ENCODE peak calls at places on chromosome 20, in seven cellular contexts. T, S, X, A, R, Q and E are unnamed samples.

GRCh38 chr20:9508696-9509178 is 5.7 kb upstream of the LAMP5 start:
- DNase-seq in A (no peak), X (no peak), R (no peak), Q (no peak), T (no peak), S (no peak), E (peak)

GRCh38 chr20:48787861-48788375 is 39.9 kb downstream of the PREX1 start:
- DNase-seq in T (peak), A (no peak), S (no peak), R (no peak), Q (no peak), X (no peak), E (no peak)

GRCh38 chr20:16292227-16292626 is 281.0 kb downstream of the KIF16B start:
- DNase-seq in R (no peak), Q (no peak), X (no peak), S (no peak), T (peak), A (no peak), E (no peak)

GRCh38 chr20:50339196-50339901 is 148.7 kb downstream of the CEBPB start:
- DNase-seq in S (no peak), A (no peak), T (peak), Q (no peak), R (no peak), X (no peak), E (no peak)

GRCh38 chr20:57594092-57594911 is 25.9 kb downstream of the ZBP1 start:
- DNase-seq in R (peak), T (no peak), S (peak), X (peak), A (peak), Q (peak), E (peak)

GRCh38 chr20:53162251-53162835 is 190.2 kb downstream of the TSHZ2 start:
- DNase-seq in S (peak), A (no peak), X (no peak), T (no peak), R (no peak), Q (no peak), E (no peak)

GRCh38 chr20:48822879-48823385 is 4.9 kb downstream of the PREX1 start:
- DNase-seq in T (no peak), Q (no peak), X (no peak), A (peak), S (no peak), R (no peak), E (no peak)

GRCh38 chr20:5369622-5370021 is 52.9 kb upstream of the PROKR2 start:
- DNase-seq in R (no peak), S (no peak), X (no peak), T (no peak), A (no peak), Q (no peak), E (no peak)

GRCh38 chr20:23052904-23053303 is 3.4 kb upstream of the THBD start:
- DNase-seq in Q (no peak), T (no peak), S (no peak), R (no peak), A (no peak), X (no peak), E (no peak)

GRCh38 chr20:14142171-14142570 is 146.9 kb downstream of the MACROD2 start:
- DNase-seq in R (no peak), S (peak), X (peak), A (no peak), Q (no peak), T (no peak), E (peak)

GRCh38 chr20:1637755-1638154 is 17.9 kb upstream of the SIRPB1 start:
- DNase-seq in T (no peak), X (no peak), A (no peak), S (no peak), Q (no peak), R (no peak), E (no peak)

GRCh38 chr20:29876911-29877285 is 1380.6 kb upstream of the DEFB115 start:
- DNase-seq in S (peak), R (no peak), X (no peak), A (no peak), T (no peak), Q (no peak), E (peak)

GRCh38 chr20:57717797-57718196 is 8.0 kb upstream of the PMEPA1 start:
- DNase-seq in R (no peak), S (no peak), X (no peak), T (no peak), A (no peak), Q (no peak), E (no peak)

GRCh38 chr20:25991756-25992130 is 295.1 kb upstream of the ZNF337 start:
- DNase-seq in X (no peak), R (no peak), A (no peak), S (no peak), T (no peak), Q (no peak), E (no peak)

GRCh38 chr20:51541189-51542032 is 1.1 kb downstream of the NFATC2 start:
- DNase-seq in A (peak), Q (peak), X (no peak), T (no peak), R (peak), S (peak), E (no peak)

GRCh38 chr20:49380245-49380875 is 102.1 kb downstream of the KCNB1 start:
- DNase-seq in A (no peak), R (no peak), T (no peak), S (peak), X (no peak), Q (no peak), E (no peak)

GRCh38 chr20:1734269-1734858 is 76.8 kb upstream of the SIRPG start:
- DNase-seq in T (no peak), R (peak), A (peak), Q (no peak), S (no peak), X (no peak), E (no peak)

GRCh38 chr20:59772931-59773913 is 160.2 kb downstream of the SYCP2 start:
- DNase-seq in A (no peak), R (no peak), T (no peak), S (peak), X (no peak), Q (no peak), E (no peak)

GRCh38 chr20:53202781-53203180 is 230.6 kb downstream of the TSHZ2 start:
- DNase-seq in Q (no peak), X (no peak), S (no peak), T (no peak), R (no peak), A (no peak), E (no peak)

GRCh38 chr20:52209154-52209571 is 17.6 kb upstream of the ZFP64 start:
- DNase-seq in A (no peak), R (no peak), X (no peak), T (no peak), S (peak), Q (no peak), E (no peak)

GRCh38 chr20:1391640-1392442 is 1.0 kb downstream of the FKBP1A start:
- DNase-seq in T (peak), A (no peak), Q (peak), X (no peak), S (peak), R (no peak), E (no peak)

GRCh38 chr20:41406896-41407444 is 40.4 kb upstream of the EMILIN3 start:
- DNase-seq in A (no peak), T (no peak), R (no peak), S (no peak), Q (no peak), X (no peak), E (no peak)

GRCh38 chr20:36919715-36920333 is 31.7 kb downstream of the SAMHD1 start:
- DNase-seq in T (peak), A (peak), Q (no peak), X (no peak), S (no peak), R (no peak), E (no peak)

GRCh38 chr20:43409041-43409913 is 48.4 kb upstream of the SRSF6 start:
- DNase-seq in Q (no peak), S (peak), X (no peak), R (no peak), T (peak), A (peak), E (no peak)

GRCh38 chr20:10642859-10643559 is 30.8 kb downstream of the JAG1 start:
- DNase-seq in R (no peak), S (no peak), T (peak), X (no peak), A (no peak), Q (no peak), E (no peak)

GRCh38 chr20:3430376-3431069 is 23.1 kb upstream of the DNAAF9 start:
- DNase-seq in Q (no peak), T (no peak), R (no peak), S (no peak), X (no peak), A (no peak), E (no peak)